ENCODE peak calls at places on chromosomes 13 and 19, in eight cellular contexts. V, J, T, N, U, X, O and D are unnamed samples.

GRCh38 chr19:19866599-19867248 is 1.0 kb downstream of the ZNF253 start:
- DNase-seq in O (no peak), T (no peak), U (no peak), X (no peak), N (no peak), J (peak), V (peak), D (peak)

GRCh38 chr19:29941828-29942403 is at the start of gene URI1:
- DNase-seq in X (peak), U (peak), O (peak), V (peak), N (peak), T (no peak), J (peak), D (peak)

GRCh38 chr19:52778811-52779210 is 7.8 kb downstream of the ZNF600 start:
- DNase-seq in U (no peak), N (no peak), J (no peak), V (no peak), T (no peak), X (no peak), O (no peak), D (no peak)

GRCh38 chr19:328025-328505 is 16.5 kb downstream of the MIER2 start:
- DNase-seq in O (no peak), U (no peak), X (no peak), T (no peak), N (no peak), J (no peak), V (no peak), D (no peak)

GRCh38 chr13:91375119-91375729 is 23.2 kb upstream of the GPC5 start:
- DNase-seq in T (no peak), J (no peak), O (no peak), U (no peak), N (no peak), X (no peak), V (peak), D (no peak)

GRCh38 chr19:45581576-45581975 is 3.0 kb downstream of the OPA3 start:
- DNase-seq in U (no peak), X (no peak), V (no peak), T (no peak), N (no peak), O (no peak), J (no peak), D (no peak)

GRCh38 chr13:42272115-42272756 is at the start of gene AKAP11:
- DNase-seq in V (peak), N (peak), J (peak), U (peak), X (peak), O (no peak), T (no peak), D (peak)

GRCh38 chr13:46142692-46143238 is 37.9 kb upstream of the CPB2 start:
- DNase-seq in N (no peak), U (no peak), V (no peak), X (no peak), T (no peak), O (no peak), J (no peak), D (no peak)

GRCh38 chr13:88651531-88651930 is 980.4 kb downstream of the SLITRK5 start:
- DNase-seq in U (no peak), T (no peak), O (no peak), N (no peak), X (no peak), V (no peak), J (no peak), D (no peak)

GRCh38 chr13:68439821-68440220 is 1209.7 kb upstream of the PCDH9 start:
- DNase-seq in O (peak), J (no peak), X (no peak), U (no peak), V (no peak), T (no peak), N (no peak), D (no peak)

GRCh38 chr19:27746691-27747380 is 1466.1 kb downstream of the UQCRFS1 start:
- DNase-seq in J (no peak), N (peak), U (peak), X (peak), T (peak), V (peak), O (no peak), D (peak)

GRCh38 chr13:53005631-53006030 is 23.0 kb upstream of the OLFM4 start:
- DNase-seq in T (no peak), V (no peak), X (no peak), N (no peak), O (no peak), U (no peak), J (no peak), D (no peak)

GRCh38 chr19:33988601-33989000 is 183.7 kb upstream of the LSM14A start:
- DNase-seq in U (no peak), J (no peak), X (no peak), O (no peak), N (no peak), T (no peak), V (no peak), D (no peak)

GRCh38 chr19:51010066-51010795 is 8.8 kb upstream of the KLK8 start:
- DNase-seq in J (no peak), T (no peak), O (no peak), N (no peak), U (no peak), X (no peak), V (no peak), D (no peak)

GRCh38 chr13:85590231-85590931 is 208.8 kb downstream of the SLITRK6 start:
- DNase-seq in T (no peak), X (no peak), V (no peak), U (no peak), N (no peak), O (no peak), J (no peak), D (no peak)

GRCh38 chr13:66139250-66139649 is 1090.9 kb downstream of the PCDH9 start:
- DNase-seq in J (no peak), V (no peak), X (no peak), O (no peak), T (no peak), N (no peak), U (no peak), D (no peak)

GRCh38 chr13:73849292-73849691 is 284.9 kb downstream of the KLF12 start:
- DNase-seq in U (no peak), V (peak), X (no peak), O (no peak), T (no peak), N (no peak), J (no peak), D (no peak)

GRCh38 chr13:91203430-91203829 is 144.1 kb upstream of the MIR17HG start:
- DNase-seq in T (no peak), N (no peak), X (no peak), O (no peak), U (no peak), J (no peak), V (no peak), D (no peak)

GRCh38 chr13:110023729-110024645 is 237.6 kb upstream of the IRS2 start:
- DNase-seq in U (no peak), T (no peak), X (peak), N (no peak), O (no peak), V (no peak), J (no peak), D (no peak)

GRCh38 chr19:14476663-14477401 is 1.7 kb upstream of the PTGER1 start:
- DNase-seq in O (peak), V (no peak), T (no peak), N (no peak), X (no peak), J (no peak), U (no peak), D (no peak)

GRCh38 chr13:25874907-25875306 is 176.9 kb downstream of the SHISA2 start:
- DNase-seq in J (no peak), O (no peak), X (no peak), V (no peak), T (no peak), U (no peak), N (no peak), D (no peak)

GRCh38 chr13:102872531-102872930 is 26.7 kb downstream of the ERCC5 start:
- DNase-seq in N (no peak), O (no peak), V (no peak), X (no peak), T (no peak), J (no peak), U (no peak), D (no peak)

GRCh38 chr13:106534844-106535551 is 464 bp downstream of the EFNB2 start:
- DNase-seq in N (no peak), J (no peak), T (no peak), X (no peak), O (no peak), U (no peak), V (peak), D (no peak)

GRCh38 chr19:45470147-45471081 is 2.6 kb downstream of the FOSB start:
- DNase-seq in X (peak), O (no peak), J (peak), N (no peak), V (no peak), T (no peak), U (peak), D (no peak)

GRCh38 chr19:32532233-32532632 is 48.8 kb upstream of the PDCD5 start:
- DNase-seq in N (no peak), J (no peak), T (no peak), O (no peak), V (no peak), X (no peak), U (no peak), D (no peak)

GRCh38 chr19:36331353-36332228 is 47.4 kb downstream of the ZFP14 start:
- DNase-seq in N (peak), X (peak), V (peak), U (peak), J (peak), T (peak), O (peak), D (peak)

GRCh38 chr19:8512115-8512967 is 1.6 kb downstream of the ZNF414 start:
- DNase-seq in X (no peak), O (no peak), U (no peak), N (no peak), V (peak), J (no peak), T (no peak), D (no peak)

GRCh38 chr19:38429055-38429810 is 3.2 kb upstream of the RASGRP4 start:
- DNase-seq in O (no peak), J (no peak), V (no peak), X (no peak), N (no peak), T (no peak), U (no peak), D (no peak)

GRCh38 chr13:36965767-36966166 is 33.4 kb downstream of the ALG5 start:
- DNase-seq in X (no peak), T (no peak), J (no peak), U (no peak), O (peak), V (no peak), N (no peak), D (no peak)